ENCODE peak calls at places on chromosomes 5 and 9, in six cellular contexts. Y is H1, T is SK-N-SH, B is HCT116, C is K562, E is neural progenitor cell. W is an unnamed sample.

GRCh38 chr5:158682631-158683030 is 417.1 kb downstream of the EBF1 start:
- DNase-seq in Y (no peak), T (no peak), B (no peak), C (no peak), E (no peak), W (no peak)

GRCh38 chr5:123813251-123813650 is 301.3 kb downstream of the CSNK1G3 start:
- DNase-seq in Y (no peak), T (no peak), B (no peak), C (no peak), E (no peak), W (no peak)

GRCh38 chr5:142684508-142685031 is 1.3 kb downstream of the FGF1 start:
- DNase-seq in Y (peak; percentile 19), T (no peak), B (no peak), C (no peak), E (peak; percentile 65), W (peak; percentile 32)

GRCh38 chr9:83688921-83689320 is 18.8 kb downstream of the UBQLN1 start:
- DNase-seq in Y (no peak), T (no peak), B (no peak), C (no peak), E (no peak), W (no peak)

GRCh38 chr5:126938461-126938860 is 91.9 kb downstream of the MARCHF3 start:
- DNase-seq in Y (no peak), T (no peak), B (no peak), C (no peak), E (no peak), W (peak; percentile 78)

GRCh38 chr9:35996358-35996970 is 38.5 kb upstream of the OR2S2 start:
- DNase-seq in Y (peak; percentile 17), T (no peak), B (no peak), C (no peak), E (no peak), W (no peak)

GRCh38 chr9:123329329-123329955 is 26.6 kb upstream of the CRB2 start:
- DNase-seq in Y (no peak), T (no peak), B (no peak), C (peak; percentile 51), E (no peak), W (no peak)

GRCh38 chr5:130488252-130488651 is 584.0 kb downstream of the CHSY3 start:
- DNase-seq in Y (no peak), T (no peak), B (no peak), C (no peak), E (no peak), W (no peak)

GRCh38 chr5:83991566-83992224 is 271.0 kb upstream of the HAPLN1 start:
- DNase-seq in Y (no peak), T (no peak), B (no peak), C (no peak), E (no peak), W (peak; percentile 91)

GRCh38 chr5:136077046-136077445 is 48.3 kb downstream of the TGFBI start:
- DNase-seq in Y (no peak), T (no peak), B (no peak), C (no peak), E (no peak), W (no peak)

GRCh38 chr9:134861586-134862334 is 18.9 kb upstream of the FCN2 start:
- DNase-seq in Y (no peak), T (no peak), B (no peak), C (no peak), E (no peak), W (peak; percentile 31)

GRCh38 chr5:127417534-127417933 is 99.9 kb upstream of the PRRC1 start:
- DNase-seq in Y (no peak), T (no peak), B (no peak), C (no peak), E (no peak), W (no peak)

GRCh38 chr5:114055810-114056476 is 305.9 kb upstream of the KCNN2 start:
- DNase-seq in Y (no peak), T (peak; percentile 27), B (no peak), C (no peak), E (peak; percentile 56), W (peak; percentile 3)

DNA sequence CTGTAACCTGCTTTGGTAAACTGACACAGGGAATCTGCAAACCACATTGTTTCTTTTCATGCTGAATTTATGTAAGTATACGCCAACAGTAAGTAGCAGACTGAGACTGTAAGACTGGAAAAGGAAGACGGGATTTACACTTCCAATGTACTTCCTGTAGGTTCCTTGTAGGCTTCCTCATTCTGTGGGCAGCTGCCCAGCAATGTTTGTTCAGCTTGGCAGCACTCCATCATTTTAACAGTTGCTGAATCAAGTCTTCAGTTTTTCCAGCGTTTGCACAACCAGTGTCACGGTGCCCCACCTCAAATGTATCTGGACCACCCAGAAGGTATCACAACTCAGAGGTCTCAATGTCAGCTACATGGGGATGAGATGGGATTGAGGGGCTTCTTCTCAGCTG is 232.6 kb downstream of the PRDM9 start:
- DNase-seq in Y (no peak), T (no peak), B (no peak), C (no peak), E (no peak), W (no peak)
- H3K9ac ChIP-seq in Y (no peak overlapping the region), T (no peak overlapping the region), B (no peak overlapping the region), C (no peak overlapping the region), E (no peak overlapping the region), W (no peak overlapping the region)

GRCh38 chr5:15993934-15994333 is 185.7 kb downstream of the MARCHF11 start:
- DNase-seq in Y (no peak), T (no peak), B (no peak), C (no peak), E (no peak), W (peak; percentile 13)

GRCh38 chr5:15992918-15993317 is 186.7 kb downstream of the MARCHF11 start:
- DNase-seq in Y (no peak), T (no peak), B (no peak), C (no peak), E (no peak), W (peak; percentile 47)

GRCh38 chr5:15995206-15996052 is 184.2 kb downstream of the MARCHF11 start:
- DNase-seq in Y (no peak), T (peak; percentile 5), B (no peak), C (no peak), E (peak; percentile 57), W (peak; percentile 69)

GRCh38 chr5:15991586-15991985 is 188.0 kb downstream of the MARCHF11 start:
- DNase-seq in Y (no peak), T (no peak), B (no peak), C (no peak), E (no peak), W (no peak)

GRCh38 chr5:15993334-15993733 is 186.3 kb downstream of the MARCHF11 start:
- DNase-seq in Y (no peak), T (no peak), B (no peak), C (no peak), E (no peak), W (peak; percentile 3)
- H3K9ac ChIP-seq in Y (no peak overlapping the region), T (no peak overlapping the region), B (no peak overlapping the region), C (no peak overlapping the region), E (no peak overlapping the region), W (no peak overlapping the region)

DNA sequence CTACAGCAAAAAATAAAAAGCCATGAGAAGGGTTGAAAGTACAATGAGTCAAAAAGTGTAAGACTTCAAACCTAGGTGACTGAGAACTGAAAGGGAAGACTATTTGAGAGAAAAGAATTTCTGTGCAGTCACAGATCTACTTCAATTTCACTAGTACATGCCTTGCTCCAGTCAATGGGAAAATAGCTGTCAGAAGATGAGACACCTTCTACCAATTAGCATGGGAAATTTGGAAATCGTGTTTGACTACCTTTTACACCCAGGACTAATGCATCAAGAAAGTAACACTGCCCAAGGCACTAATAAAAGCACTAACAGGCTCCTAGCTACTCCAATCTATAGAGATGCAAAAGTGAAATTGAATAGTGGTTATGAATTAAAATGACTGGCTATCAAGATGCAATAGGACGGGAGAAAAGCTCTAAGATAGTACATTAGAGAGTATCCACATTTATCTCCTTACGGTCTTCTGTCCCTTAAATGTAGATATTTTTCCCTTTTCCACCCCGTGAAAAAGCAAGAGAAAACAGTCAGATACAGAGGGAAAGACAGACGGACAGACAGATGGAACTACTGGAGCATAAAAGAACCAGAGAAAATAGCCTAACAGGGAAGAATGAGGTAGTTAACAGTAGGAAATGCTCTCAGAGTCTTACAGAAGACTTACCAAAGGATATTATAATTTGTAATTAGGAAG is 15.2 kb downstream of the ERP44 start:
- DNase-seq in Y (no peak), T (no peak), B (no peak), C (no peak), E (no peak), W (no peak)
- H3K9ac ChIP-seq in Y (no peak overlapping the region), T (no peak overlapping the region), B (no peak overlapping the region), C (peak overlapping the region; percentile 38), E (no peak overlapping the region), W (no peak overlapping the region)

GRCh38 chr9:113990975-113991471 is 87.1 kb downstream of the AMBP start:
- DNase-seq in Y (no peak), T (no peak), B (no peak), C (no peak), E (no peak), W (peak; percentile 42)
- H3K9ac ChIP-seq in Y (no peak overlapping the region), T (no peak overlapping the region), B (no peak overlapping the region), C (no peak overlapping the region), E (no peak overlapping the region), W (no peak overlapping the region)

DNA sequence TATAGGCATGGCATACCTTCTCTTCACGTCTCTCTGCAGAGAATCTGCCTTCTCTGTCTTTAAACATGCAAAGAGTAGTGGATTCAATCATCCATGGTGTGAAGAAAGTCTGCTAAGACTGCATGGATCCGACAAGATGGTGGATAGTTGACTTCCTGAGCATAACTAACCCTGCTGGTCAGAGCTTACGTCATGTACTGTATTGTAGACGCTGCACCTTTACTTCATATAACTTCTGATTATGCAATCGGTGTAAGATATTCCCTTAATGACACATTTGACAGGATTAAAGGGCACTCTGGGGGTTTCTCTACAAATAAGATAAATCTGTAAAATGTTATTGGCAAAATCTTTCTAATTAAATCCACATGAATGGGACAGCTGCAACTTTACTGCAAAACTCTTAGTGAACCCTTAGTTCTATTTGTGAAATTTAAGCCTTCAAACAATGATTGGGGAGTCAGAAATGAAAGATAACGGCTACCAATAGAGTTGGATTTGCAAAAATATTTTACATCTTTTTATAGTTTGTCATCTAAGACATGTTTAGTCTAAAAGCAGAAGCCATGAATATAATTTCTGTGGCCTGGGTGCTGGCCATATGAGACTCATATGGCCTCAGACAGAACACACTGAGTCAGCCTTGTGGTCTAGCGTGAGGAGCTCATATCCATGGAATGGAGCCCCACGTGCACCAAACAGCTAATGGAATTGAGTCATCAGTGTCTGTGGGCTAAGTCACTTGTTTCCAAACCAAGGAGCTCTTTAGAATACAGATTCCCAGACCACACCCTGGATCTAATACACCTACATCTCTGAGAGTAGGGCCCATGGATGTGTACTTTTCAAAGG is 240.5 kb upstream of the NREP start:
- DNase-seq in Y (no peak), T (no peak), B (peak; percentile 13), C (no peak), E (no peak), W (peak; percentile 100)
- H3K9ac ChIP-seq in Y (no peak overlapping the region), T (peak overlapping the region; percentile 4), B (no peak overlapping the region), C (no peak overlapping the region), E (no peak overlapping the region), W (no peak overlapping the region)

GRCh38 chr5:174423538-174423937 is 300.8 kb upstream of the MSX2 start:
- DNase-seq in Y (no peak), T (no peak), B (no peak), C (no peak), E (no peak), W (no peak)

GRCh38 chr5:174419523-174420132 is 304.8 kb upstream of the MSX2 start:
- DNase-seq in Y (peak; percentile 93), T (peak; percentile 77), B (peak; percentile 89), C (peak; percentile 76), E (peak; percentile 96), W (peak; percentile 87)

GRCh38 chr5:174420651-174421407 is 303.6 kb upstream of the MSX2 start:
- DNase-seq in Y (no peak), T (no peak), B (no peak), C (no peak), E (no peak), W (peak; percentile 35)

GRCh38 chr5:174421408-174421805 is 303.0 kb upstream of the MSX2 start:
- DNase-seq in Y (no peak), T (no peak), B (no peak), C (no peak), E (no peak), W (no peak)

GRCh38 chr5:174418809-174419522 is 305.4 kb upstream of the MSX2 start:
- DNase-seq in Y (no peak), T (peak; percentile 39), B (peak; percentile 15), C (no peak), E (peak; percentile 67), W (no peak)
- H3K9ac ChIP-seq in Y (no peak overlapping the region), T (no peak overlapping the region), B (no peak overlapping the region), C (no peak overlapping the region), E (no peak overlapping the region), W (no peak overlapping the region)

W was measured in fibroblast of lung.